ENCODE peak calls at places on chromosomes 16 and 17, in ten cellular contexts. V, J, R, L, D, X, A, I, P and O are unnamed samples. For H3K4me1 and H3K9me2, the result is how much of the 10 kb centered on the place peaks cover.

GRCh38 chr17:66717680-66718079 is 117.2 kb upstream of the CACNG5 start:
- DNase-seq in L (no peak), I (no peak), R (no peak), D (peak), P (no peak), X (peak), A (no peak), J (peak), V (peak), O (no peak)

GRCh38 chr16:17305694-17306093 is 165.1 kb downstream of the XYLT1 start:
- DNase-seq in L (no peak), P (no peak), X (no peak), V (no peak), J (no peak), I (no peak), D (no peak), R (no peak), A (no peak), O (no peak)

GRCh38 chr16:79361132-79361751 is 239.3 kb downstream of the MAF start:
- DNase-seq in V (no peak), P (no peak), I (no peak), D (no peak), A (no peak), L (no peak), J (no peak), X (no peak), R (no peak), O (no peak)

GRCh38 chr17:78448356-78448993 is 70.0 kb downstream of the PGS1 start:
- DNase-seq in P (no peak), R (no peak), D (no peak), X (no peak), I (no peak), J (no peak), V (no peak), A (peak), L (no peak), O (no peak)

GRCh38 chr16:68445458-68445857 is 2.9 kb downstream of the SMPD3 start:
- DNase-seq in L (peak), X (peak), V (peak), D (peak), P (peak), I (peak), A (peak), R (peak), J (no peak), O (peak)

GRCh38 chr16:4976611-4977145 is 18.5 kb downstream of the SEC14L5 start:
- DNase-seq in A (no peak), L (no peak), P (no peak), I (no peak), D (peak), X (no peak), J (no peak), R (no peak), V (no peak), O (no peak)

GRCh38 chr17:11986939-11987329 is 10.3 kb downstream of the ZNF18 start:
- DNase-seq in R (peak), A (peak), J (peak), I (peak), X (peak), D (no peak), L (no peak), V (peak), P (peak), O (peak)

GRCh38 chr17:49260011-49260921 is 29.7 kb upstream of the PHOSPHO1 start:
- DNase-seq in R (peak), L (peak), A (peak), J (peak), V (no peak), I (peak), P (peak), D (peak), X (peak), O (peak)

GRCh38 chr16:83898463-83899271 is at the start of gene MLYCD:
- DNase-seq in J (peak), L (peak), I (peak), V (peak), R (peak), D (peak), A (peak), P (peak), X (peak), O (peak)

GRCh38 chr17:63571632-63572310 is 21.5 kb downstream of the DCAF7 start:
- DNase-seq in J (no peak), P (no peak), V (no peak), D (no peak), A (no peak), L (no peak), I (no peak), X (peak), R (no peak), O (peak)

GRCh38 chr16:17301593-17302135 is 169.1 kb downstream of the XYLT1 start:
- DNase-seq in A (no peak), J (no peak), R (no peak), L (peak), V (peak), I (no peak), P (no peak), D (peak), X (no peak), O (no peak)

GRCh38 chr16:81201267-81201666 is 37.2 kb upstream of the BCO1 start:
- DNase-seq in R (no peak), D (no peak), A (no peak), X (peak), J (no peak), I (no peak), P (no peak), L (no peak), V (no peak), O (peak)

GRCh38 chr16:69917739-69918138 is 33.4 kb upstream of the CLEC18A start:
- DNase-seq in V (no peak), L (no peak), R (peak), X (peak), I (no peak), J (peak), P (no peak), D (no peak), A (peak), O (peak)

GRCh38 chr17:72926171-72926570 is 166.3 kb downstream of the SLC39A11 start:
- DNase-seq in D (no peak), V (no peak), P (no peak), A (no peak), X (no peak), R (no peak), L (no peak), J (no peak), I (no peak), O (no peak)

GRCh38 chr17:16459850-16460550 is 32.0 kb downstream of the LRRC75A start:
- DNase-seq in P (no peak), D (no peak), X (peak), J (no peak), V (no peak), R (peak), I (no peak), A (peak), L (no peak), O (no peak)

GRCh38 chr17:10036511-10037061 is 131.5 kb upstream of the RCVRN start:
- DNase-seq in J (no peak), I (no peak), D (no peak), V (no peak), R (no peak), X (no peak), A (no peak), P (no peak), L (no peak), O (peak)

GRCh38 chr17:63345598-63345997 is 100.5 kb downstream of the CYB561 start:
- DNase-seq in X (no peak), P (no peak), D (no peak), J (no peak), R (no peak), A (no peak), L (no peak), I (no peak), V (no peak), O (peak)

GRCh38 chr17:44922746-44923470 is 7.6 kb upstream of the GFAP start:
- DNase-seq in L (no peak), D (no peak), P (peak), A (no peak), J (no peak), X (no peak), R (no peak), V (no peak), I (no peak), O (no peak)

DNA sequence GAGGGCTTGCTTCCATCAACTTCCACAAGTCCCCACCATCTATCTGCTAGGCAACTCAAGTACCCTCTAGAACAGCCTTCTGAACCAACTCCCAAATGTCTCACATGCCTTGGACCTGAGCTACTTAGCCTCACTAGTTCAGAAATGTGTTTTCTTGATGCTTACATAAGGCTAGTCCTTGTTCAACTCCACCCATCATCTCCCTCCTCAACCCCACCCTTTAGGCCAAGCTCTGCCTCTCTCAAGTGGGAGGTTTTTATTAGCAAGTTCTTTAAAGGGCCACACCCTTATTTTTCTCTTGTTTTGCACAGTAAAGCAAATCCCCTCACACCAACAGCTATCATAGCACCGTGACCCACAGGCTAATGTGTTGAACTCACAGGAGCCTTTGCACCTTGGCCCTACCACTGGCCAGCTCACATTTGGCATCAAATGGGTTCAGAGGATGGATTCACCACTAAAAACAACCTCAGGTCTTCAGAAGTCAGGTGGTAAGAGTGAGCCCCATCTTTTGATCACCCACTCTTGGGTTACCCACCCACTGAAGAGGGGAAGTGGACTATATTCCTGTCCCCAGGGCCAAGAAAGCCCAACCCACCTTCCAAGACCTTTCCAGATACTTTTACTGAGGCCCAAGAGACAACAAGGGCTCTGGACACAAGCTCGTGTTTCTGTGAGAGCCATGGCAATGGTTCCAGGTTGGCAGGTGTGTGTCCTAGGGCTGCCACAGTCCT is 12.2 kb downstream of the PIK3R5 start:
- DNase-seq in X (no peak), I (no peak), A (no peak), J (no peak), R (no peak), L (no peak), P (no peak), V (no peak), D (no peak), O (no peak)
- H3K4me1 ChIP-seq in X (under half), I (under half), A (under half), J (under half), R (under half), L (under half), P (under half), V (under half), D (under half), O (under half)

DNA sequence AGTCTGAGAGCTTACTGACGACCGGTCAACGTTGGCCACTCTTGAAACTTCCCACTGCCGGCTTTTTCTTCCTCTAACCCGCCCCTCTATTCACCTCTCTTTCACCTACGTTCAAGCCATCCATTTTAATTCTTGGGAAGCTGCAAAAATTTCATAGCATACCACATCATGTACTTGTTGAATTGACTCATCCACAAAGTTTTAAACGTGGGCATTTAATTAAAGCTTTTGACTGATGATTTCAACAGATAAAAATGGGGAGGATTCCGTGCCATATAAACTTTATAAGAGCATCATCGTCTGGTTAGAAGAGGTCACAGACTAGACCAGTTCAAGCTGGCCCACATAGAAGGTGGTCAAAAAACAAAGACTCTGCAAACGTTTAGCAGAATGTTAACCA is 22.5 kb downstream of the VPS53 start:
- DNase-seq in L (no peak), J (no peak), V (no peak), I (no peak), P (no peak), R (peak), D (no peak), X (peak), A (no peak), O (peak)
- H3K27ac ChIP-seq in L (no peak), J (no peak), V (no peak), I (no peak), P (peak), R (peak), D (no peak), X (peak), A (no peak), O (peak)

GRCh38 chr16:23057013-23057596 is 92.1 kb downstream of the USP31 start:
- DNase-seq in A (no peak), X (no peak), P (no peak), R (no peak), J (no peak), D (no peak), V (no peak), I (no peak), L (no peak), O (no peak)
- H3K9me2 ChIP-seq in A (under half), X (under half), P (under half), R (under half), J (under half), D (under half), V (under half), I (under half), L (under half), O (under half)

GRCh38 chr16:57607676-57608461 is 20.6 kb upstream of the ADGRG1 start:
- DNase-seq in D (no peak), I (no peak), V (no peak), L (no peak), R (no peak), X (no peak), P (no peak), J (no peak), A (no peak), O (no peak)
- H3K4me1 ChIP-seq in D (under half), I (under half), V (under half), L (under half), R (under half), X (under half), P (under half), J (under half), A (under half), O (under half)

GRCh38 chr16:72291121-72291520 is 119.2 kb upstream of the PMFBP1 start:
- DNase-seq in J (no peak), X (no peak), V (no peak), A (peak), P (no peak), L (no peak), R (peak), D (no peak), I (peak), O (peak)
- H3K27ac ChIP-seq in J (peak), X (peak), V (no peak), A (no peak), P (peak), L (no peak), R (peak), D (no peak), I (peak), O (peak)

DNA sequence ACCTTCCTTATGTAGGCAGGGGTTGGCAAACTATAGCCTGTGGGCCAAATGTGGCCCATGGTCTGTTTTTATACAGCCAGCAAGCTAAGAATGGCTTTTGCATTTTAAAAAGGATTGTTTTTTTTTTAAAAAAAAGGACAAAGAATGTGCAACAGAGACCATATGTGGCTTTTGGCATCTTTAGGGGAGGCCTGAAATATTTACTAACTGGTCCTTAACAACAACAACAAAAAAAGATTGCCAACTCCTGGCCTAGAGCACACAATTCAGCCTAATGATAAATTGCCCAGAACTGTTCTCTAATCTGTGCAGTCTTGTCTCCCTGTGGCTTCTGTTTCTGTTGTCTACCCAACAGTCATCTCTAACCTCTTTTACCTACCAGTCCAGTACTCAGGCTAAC is 67.1 kb downstream of the SSH2 start:
- DNase-seq in R (no peak), P (no peak), J (no peak), I (no peak), A (no peak), D (no peak), X (no peak), V (no peak), L (no peak), O (no peak)
- H3K9me2 ChIP-seq in R (under half), P (under half), J (under half), I (under half), A (under half), D (under half), X (under half), V (under half), L (under half), O (under half)

GRCh38 chr16:85525464-85526117 is 87.5 kb upstream of the GSE1 start:
- DNase-seq in A (no peak), P (no peak), X (no peak), J (no peak), L (no peak), D (no peak), V (no peak), R (no peak), I (no peak), O (no peak)
- H3K4me1 ChIP-seq in A (under half), P (under half), X (under half), J (half or more), L (under half), D (under half), V (under half), R (half or more), I (under half), O (under half)

GRCh38 chr17:4208228-4208627 is 55.6 kb downstream of the ANKFY1 start:
- DNase-seq in P (no peak), J (no peak), L (no peak), A (no peak), R (no peak), I (no peak), V (no peak), X (no peak), D (no peak), O (peak)

GRCh38 chr17:4206945-4207344 is 56.8 kb downstream of the ANKFY1 start:
- DNase-seq in V (no peak), J (no peak), X (no peak), D (no peak), A (no peak), P (no peak), R (no peak), L (peak), I (no peak), O (no peak)

GRCh38 chr17:4204676-4205075 is 59.1 kb downstream of the ANKFY1 start:
- DNase-seq in R (no peak), I (no peak), A (no peak), X (no peak), L (no peak), P (no peak), D (no peak), J (peak), V (no peak), O (peak)

GRCh38 chr17:4204190-4204589 is 59.6 kb downstream of the ANKFY1 start:
- DNase-seq in J (no peak), V (no peak), A (no peak), L (no peak), D (no peak), I (no peak), X (no peak), P (no peak), R (no peak), O (peak)

DNA sequence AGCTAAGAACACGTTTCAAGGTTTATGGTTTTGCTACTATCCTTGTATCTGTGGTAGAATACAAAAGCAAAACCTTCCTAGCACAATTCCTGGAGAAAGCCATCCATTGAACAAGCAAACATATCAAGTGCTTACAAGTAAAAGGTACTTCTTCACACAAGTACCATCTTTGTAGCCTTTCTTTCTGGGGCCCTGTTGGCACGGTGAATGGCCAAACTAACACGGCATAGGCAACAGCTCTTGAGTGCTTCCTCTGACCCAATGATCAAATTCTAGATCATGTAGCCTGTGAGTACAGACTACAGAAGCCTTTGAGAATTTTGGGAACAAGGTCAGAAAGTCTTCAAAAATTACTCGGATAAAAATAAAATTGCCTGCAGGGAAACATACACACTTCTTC is 57.9 kb downstream of the ANKFY1 start:
- DNase-seq in I (no peak), X (no peak), P (no peak), R (no peak), V (no peak), D (no peak), A (no peak), L (no peak), J (no peak), O (no peak)
- H3K27ac ChIP-seq in I (no peak), X (no peak), P (peak), R (no peak), V (no peak), D (no peak), A (no peak), L (no peak), J (no peak), O (peak)

DNA sequence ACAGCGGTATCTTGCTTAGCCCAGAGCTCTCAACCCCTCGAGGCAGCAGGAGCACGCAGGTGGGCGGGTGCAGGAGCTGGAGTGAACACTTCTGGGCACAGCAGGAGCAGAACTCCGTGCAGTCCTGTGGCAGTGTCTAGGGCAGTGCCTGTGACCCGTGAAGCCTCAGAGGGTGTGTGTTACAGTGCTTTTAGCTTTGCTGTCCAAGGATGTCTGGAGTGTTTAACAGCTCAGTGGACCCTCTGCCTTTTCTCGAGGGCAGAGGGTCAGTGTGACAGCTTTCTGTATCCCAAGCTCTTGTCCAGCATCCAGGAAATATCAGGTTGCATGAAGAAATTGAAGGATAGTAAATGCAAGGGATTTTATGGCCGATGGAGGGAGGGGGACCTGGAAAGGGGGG is 16.4 kb upstream of the SSTR5 start:
- DNase-seq in R (no peak), I (no peak), V (no peak), A (no peak), X (no peak), L (no peak), J (no peak), D (no peak), P (no peak), O (no peak)
- H3K9me2 ChIP-seq in R (under half), I (under half), V (under half), A (under half), X (under half), L (under half), J (under half), D (under half), P (under half), O (under half)